ENCODE peak calls at places on chromosomes 3 and 15, in nine cellular contexts. E is BJ, X is mucosa of descending colon, I is GM23248, M is neural progenitor cell, G is brain microvascular endothelial cell, Z is psoas muscle, A is NT2/D1, Y is bronchial epithelial cell. W is an unnamed sample.
A peak's percentile ranks its signal among the peaks of the same experiment; 100 is the strongest.

GRCh38 chr3:32082727-32083126 is 23.7 kb upstream of the GPD1L start:
- DNase-seq in E (no peak), X (no peak), I (peak; percentile 18), M (no peak), G (no peak), Z (no peak), A (no peak), Y (no peak), W (no peak)

GRCh38 chr3:111601810-111602209 is 6.7 kb upstream of the ZBED2 start:
- DNase-seq in E (no peak), X (no peak), I (no peak), M (no peak), G (no peak), Z (no peak), A (no peak), Y (peak; percentile 76), W (no peak)

GRCh38 chr3:116029286-116029685 is 406.0 kb downstream of the GAP43 start:
- DNase-seq in E (no peak), X (no peak), I (no peak), M (no peak), G (no peak), Z (no peak), A (no peak), Y (peak; percentile 38), W (no peak)

GRCh38 chr3:171190668-171191067 is 164.1 kb upstream of the SLC2A2 start:
- DNase-seq in E (no peak), X (no peak), I (peak; percentile 49), M (no peak), G (no peak), Z (no peak), A (no peak), Y (peak; percentile 66), W (peak; percentile 66)

GRCh38 chr3:115713247-115713646 is 89.9 kb downstream of the GAP43 start:
- DNase-seq in E (no peak), X (no peak), I (peak; percentile 15), M (no peak), G (no peak), Z (no peak), A (no peak), Y (no peak), W (no peak)

GRCh38 chr3:54240-54639 is 142.3 kb upstream of the CHL1 start:
- DNase-seq in E (no peak), X (no peak), I (no peak), M (no peak), G (no peak), Z (no peak), A (no peak), Y (no peak), W (no peak)

GRCh38 chr3:167996514-167996913 is 99.2 kb downstream of the GOLIM4 start:
- DNase-seq in E (no peak), X (no peak), I (no peak), M (no peak), G (no peak), Z (no peak), A (no peak), Y (no peak), W (no peak)

GRCh38 chr3:42184622-42185010 is 81.4 kb downstream of the CCK start:
- DNase-seq in E (no peak), X (no peak), I (no peak), M (no peak), G (no peak), Z (no peak), A (no peak), Y (no peak), W (no peak)

GRCh38 chr15:31338318-31338878 is 11.8 kb downstream of the KLF13 start:
- DNase-seq in E (no peak), X (peak; percentile 72), I (no peak), M (no peak), G (no peak), Z (peak; percentile 70), A (no peak), Y (no peak), W (no peak)
- H3K4me3 ChIP-seq in E (no peak overlapping the region), X (no peak overlapping the region), I (no peak overlapping the region), M (no peak overlapping the region), G (no peak overlapping the region), Z (no peak overlapping the region), A (no peak overlapping the region), Y (no peak overlapping the region), W (no peak overlapping the region)

GRCh38 chr3:16486951-16487480 is 26.5 kb downstream of the RFTN1 start:
- DNase-seq in E (no peak), X (no peak), I (no peak), M (no peak), G (no peak), Z (no peak), A (no peak), Y (no peak), W (no peak)

GRCh38 chr3:16487506-16488175 is 25.9 kb downstream of the RFTN1 start:
- DNase-seq in E (no peak), X (no peak), I (no peak), M (no peak), G (no peak), Z (no peak), A (no peak), Y (no peak), W (no peak)

GRCh38 chr3:16486201-16486600 is 27.3 kb downstream of the RFTN1 start:
- DNase-seq in E (no peak), X (no peak), I (no peak), M (no peak), G (no peak), Z (no peak), A (no peak), Y (no peak), W (no peak)

GRCh38 chr3:16484216-16484615 is 29.3 kb downstream of the RFTN1 start:
- DNase-seq in E (peak; percentile 99), X (no peak), I (peak; percentile 95), M (no peak), G (peak; percentile 99), Z (no peak), A (no peak), Y (no peak), W (no peak)

DNA sequence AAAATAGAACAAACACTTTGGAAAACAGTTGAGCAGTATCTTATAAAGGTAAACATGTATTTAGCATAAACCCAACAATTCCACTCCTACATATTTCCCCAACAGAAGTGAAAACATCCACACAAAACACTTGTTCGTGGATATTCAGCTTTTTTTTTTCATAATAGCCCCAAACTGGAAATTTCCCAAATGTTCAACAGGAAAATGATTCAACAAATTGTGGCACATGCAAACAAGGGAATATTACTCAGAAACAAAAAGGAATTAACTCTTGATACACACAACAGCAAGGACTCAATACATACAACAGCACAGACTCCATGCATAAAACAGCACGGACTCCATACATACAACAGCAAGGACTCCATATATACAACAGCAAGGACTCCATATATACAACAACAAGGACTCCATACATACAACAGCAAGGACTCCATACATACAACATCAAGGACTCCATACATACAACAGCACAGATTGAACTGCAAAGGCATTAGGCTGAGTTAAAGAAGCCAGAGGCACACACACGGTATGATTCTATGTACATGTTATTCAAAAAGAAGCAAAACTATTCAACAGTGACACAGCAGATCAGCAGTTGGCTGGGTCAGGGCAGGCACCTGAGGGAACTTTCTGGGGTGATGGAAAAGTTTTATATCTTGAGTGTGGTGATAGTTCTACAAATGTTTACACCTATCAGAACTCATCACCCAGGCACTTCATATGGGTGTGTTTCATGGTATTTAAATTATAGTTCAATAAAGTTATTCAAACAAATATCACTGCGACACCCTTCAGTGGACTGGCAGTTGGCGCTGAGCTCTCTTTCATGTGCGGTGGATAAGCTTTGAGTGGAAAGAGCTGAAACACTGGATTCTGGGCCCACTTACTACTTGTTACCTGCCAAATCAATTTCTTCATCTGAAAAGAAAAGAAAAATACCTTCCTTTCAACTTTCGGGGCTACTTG is 28.2 kb downstream of the RFTN1 start:
- DNase-seq in E (no peak), X (no peak), I (peak; percentile 59), M (no peak), G (no peak), Z (no peak), A (no peak), Y (no peak), W (no peak)
- H3K36me3 ChIP-seq in E (no peaks in the 10 kb centered on the region), X (no peaks in the 10 kb centered on the region), I (no peaks in the 10 kb centered on the region), M (no peaks in the 10 kb centered on the region), G (no peaks in the 10 kb centered on the region), Z (peaks cover 2% of the 10 kb centered on the region), A (no peaks in the 10 kb centered on the region), Y (peaks cover 1% of the 10 kb centered on the region), W (no peaks in the 10 kb centered on the region)

DNA sequence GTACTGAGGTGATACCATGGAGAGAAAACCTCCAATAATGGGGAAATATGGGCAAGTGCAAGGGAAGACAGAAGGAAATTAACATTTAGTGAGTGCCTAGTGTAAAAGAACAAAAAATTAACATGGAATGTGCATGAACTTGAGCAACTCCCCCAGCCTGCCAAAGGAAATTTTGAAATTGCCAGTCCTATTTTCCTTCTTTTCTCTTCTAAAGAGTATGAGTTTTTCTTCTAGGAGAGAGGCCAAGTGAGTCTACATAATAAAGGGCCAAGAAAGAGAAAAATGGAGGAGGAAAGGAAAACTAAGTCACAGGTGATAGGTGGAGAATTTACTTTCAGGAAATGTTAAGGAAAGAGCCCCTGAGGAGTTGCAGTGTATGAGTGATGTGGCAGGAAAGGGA is 602.5 kb upstream of the MDFIC2 start:
- DNase-seq in E (no peak), X (no peak), I (no peak), M (no peak), G (no peak), Z (no peak), A (no peak), Y (no peak), W (no peak)
- H3K4me3 ChIP-seq in E (no peak overlapping the region), X (no peak overlapping the region), I (no peak overlapping the region), M (no peak overlapping the region), G (no peak overlapping the region), Z (no peak overlapping the region), A (no peak overlapping the region), Y (no peak overlapping the region), W (no peak overlapping the region)

GRCh38 chr15:101286471-101287114 is 8.5 kb downstream of the SNRPA1 start:
- DNase-seq in E (no peak), X (no peak), I (no peak), M (no peak), G (no peak), Z (no peak), A (no peak), Y (no peak), W (no peak)

GRCh38 chr15:101277943-101278564 is 769 bp upstream of the SELENOS start:
- DNase-seq in E (no peak), X (no peak), I (no peak), M (peak; percentile 24), G (no peak), Z (no peak), A (no peak), Y (no peak), W (no peak)

GRCh38 chr15:101280007-101280406 is 2.7 kb upstream of the SELENOS start:
- DNase-seq in E (no peak), X (no peak), I (no peak), M (no peak), G (no peak), Z (no peak), A (no peak), Y (no peak), W (no peak)

GRCh38 chr15:101288905-101289513 is 6.0 kb downstream of the SNRPA1 start:
- DNase-seq in E (no peak), X (no peak), I (peak; percentile 80), M (peak; percentile 74), G (peak; percentile 33), Z (no peak), A (no peak), Y (peak; percentile 65), W (peak; percentile 37)

DNA sequence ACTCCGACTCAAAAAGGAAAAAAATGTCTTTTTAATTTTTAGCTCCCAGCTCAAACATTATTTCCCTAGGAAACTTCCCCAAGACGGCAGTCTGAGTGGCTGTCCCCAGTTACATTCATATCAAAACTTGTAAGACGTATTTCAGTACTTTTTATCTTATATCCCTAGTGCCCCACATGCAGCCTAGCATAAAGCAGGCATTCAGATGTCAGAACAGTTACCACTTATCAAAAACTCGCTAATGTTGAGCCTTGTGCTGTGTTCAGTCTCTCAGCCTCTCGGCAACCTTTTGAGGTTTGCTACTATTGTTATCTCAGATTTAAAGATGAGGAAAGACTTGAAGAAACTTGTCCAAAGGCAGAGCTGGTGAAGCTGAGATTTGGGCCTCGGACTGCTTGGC is 6.6 kb upstream of the SELENOS start:
- DNase-seq in E (no peak), X (no peak), I (no peak), M (no peak), G (no peak), Z (no peak), A (no peak), Y (no peak), W (no peak)
- H3K36me3 ChIP-seq in E (peaks cover 12% of the 10 kb centered on the region), X (no peaks in the 10 kb centered on the region), I (peaks cover 57% of the 10 kb centered on the region), M (peaks cover 12% of the 10 kb centered on the region), G (peaks cover 69% of the 10 kb centered on the region), Z (peaks cover 11% of the 10 kb centered on the region), A (peaks cover 90% of the 10 kb centered on the region), Y (peaks cover 21% of the 10 kb centered on the region), W (peaks cover 59% of the 10 kb centered on the region)

W was measured in mammary epithelial cell.